ENCODE peak calls at places on chromosomes 6 and 20, in five cellular contexts. One of them, this sample, is unnamed.

GRCh38 chr6:28807682-28808280 is 116.0 kb downstream of the TRIM27 start:
- DNase-seq in H1: peak; percentile 90
- DNase-seq in Panc1: no peak
- DNase-seq in MM.1S: no peak
- DNase-seq in right lobe of liver: no peak
- DNase-seq in this sample: no peak

GRCh38 chr6:105545947-105546710 is 143.2 kb upstream of the PREP start:
- DNase-seq in H1: no peak
- DNase-seq in Panc1: no peak
- DNase-seq in MM.1S: no peak
- DNase-seq in right lobe of liver: no peak
- DNase-seq in this sample: no peak

GRCh38 chr6:37512400-37512958 is 12.8 kb upstream of the CCDC167 start:
- DNase-seq in H1: peak; percentile 71
- DNase-seq in Panc1: no peak
- DNase-seq in MM.1S: no peak
- DNase-seq in right lobe of liver: no peak
- DNase-seq in this sample: no peak

GRCh38 chr6:42028234-42029061 is 21.9 kb upstream of the TAF8 start:
- DNase-seq in H1: no peak
- DNase-seq in Panc1: no peak
- DNase-seq in MM.1S: no peak
- DNase-seq in right lobe of liver: no peak
- DNase-seq in this sample: no peak

GRCh38 chr6:95228636-95229035 is 348.7 kb upstream of the MANEA start:
- DNase-seq in H1: no peak
- DNase-seq in Panc1: no peak
- DNase-seq in MM.1S: no peak
- DNase-seq in right lobe of liver: no peak
- DNase-seq in this sample: no peak

GRCh38 chr20:63329331-63330083 is 31.6 kb downstream of the CHRNA4 start:
- DNase-seq in H1: no peak
- DNase-seq in Panc1: no peak
- DNase-seq in MM.1S: no peak
- DNase-seq in right lobe of liver: no peak
- DNase-seq in this sample: no peak

GRCh38 chr6:126581316-126581715 is 241.4 kb downstream of the CENPW start:
- DNase-seq in H1: no peak
- DNase-seq in Panc1: no peak
- DNase-seq in MM.1S: no peak
- DNase-seq in right lobe of liver: no peak
- DNase-seq in this sample: no peak

GRCh38 chr6:153150400-153150766 is 19.3 kb upstream of the RGS17 start:
- DNase-seq in H1: no peak
- DNase-seq in Panc1: no peak
- DNase-seq in MM.1S: no peak
- DNase-seq in right lobe of liver: no peak
- DNase-seq in this sample: no peak

GRCh38 chr20:64223526-64224067 is 32.0 kb upstream of the PCMTD2 start:
- DNase-seq in H1: peak; percentile 88
- DNase-seq in Panc1: no peak
- DNase-seq in MM.1S: no peak
- DNase-seq in right lobe of liver: no peak
- DNase-seq in this sample: no peak

GRCh38 chr6:40822619-40823018 is 216.4 kb downstream of the UNC5CL start:
- DNase-seq in H1: no peak
- DNase-seq in Panc1: no peak
- DNase-seq in MM.1S: no peak
- DNase-seq in right lobe of liver: no peak
- DNase-seq in this sample: no peak

GRCh38 chr20:33563788-33564187 is 73.9 kb downstream of the CBFA2T2 start:
- DNase-seq in H1: no peak
- DNase-seq in Panc1: no peak
- DNase-seq in MM.1S: no peak
- DNase-seq in right lobe of liver: no peak
- DNase-seq in this sample: no peak

GRCh38 chr6:153568601-153569000 is 437.5 kb upstream of the RGS17 start:
- DNase-seq in H1: no peak
- DNase-seq in Panc1: no peak
- DNase-seq in MM.1S: no peak
- DNase-seq in right lobe of liver: no peak
- DNase-seq in this sample: no peak

DNA sequence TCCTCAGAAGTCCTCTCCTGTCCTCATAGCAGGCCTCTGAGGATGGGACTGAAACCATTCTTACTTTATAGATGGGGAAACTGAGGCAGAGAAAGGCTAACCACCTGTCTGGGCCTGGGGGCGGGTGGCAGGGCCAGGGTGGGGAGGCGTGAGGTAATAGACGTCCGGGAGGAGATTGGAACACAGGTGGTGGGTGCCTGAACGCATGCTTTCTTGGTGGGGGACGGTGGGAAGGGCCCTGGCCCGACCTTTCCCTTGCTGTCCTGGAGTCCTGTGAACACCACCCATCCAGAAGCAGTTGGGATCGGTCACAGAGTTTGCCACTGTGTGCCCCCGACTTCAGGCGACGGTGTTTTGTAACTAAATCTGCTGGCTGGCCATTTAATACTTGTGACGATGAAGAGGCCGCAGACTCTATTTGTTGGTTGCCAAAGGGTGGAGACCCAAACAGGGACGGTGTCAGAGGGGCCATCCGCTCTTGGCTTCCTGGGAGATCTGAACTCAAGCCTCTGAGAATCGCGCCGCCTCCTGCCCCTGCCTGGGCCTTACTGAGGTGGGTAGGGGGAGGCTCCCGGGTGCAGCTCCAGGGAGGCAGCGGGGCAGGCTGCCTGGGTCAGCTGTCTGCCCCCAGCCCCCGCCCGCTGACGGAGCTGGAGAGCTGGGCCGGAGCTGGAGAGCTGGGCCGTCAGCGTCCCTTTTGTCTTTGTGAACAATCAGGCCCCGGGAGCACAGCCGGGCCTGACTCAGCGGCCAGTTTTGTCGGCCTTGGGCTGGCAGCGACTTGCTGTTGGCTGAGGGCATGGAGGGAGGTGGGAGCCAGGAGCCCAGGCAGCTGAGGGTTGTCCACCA is 4.1 kb downstream of the RBM38 start:
- DNase-seq in H1: no peak
- DNase-seq in Panc1: no peak
- DNase-seq in MM.1S: peak; percentile 11
- DNase-seq in right lobe of liver: no peak
- DNase-seq in this sample: peak; percentile 8
- H3K27ac ChIP-seq in H1: peak overlapping the region; percentile 54
- H3K27ac ChIP-seq in Panc1: no peak overlapping the region
- H3K27ac ChIP-seq in MM.1S: peak overlapping the region; percentile 100
- H3K27ac ChIP-seq in right lobe of liver: no peak overlapping the region
- H3K27ac ChIP-seq in this sample: peak overlapping the region; percentile 61

GRCh38 chr6:321158-321438 is 28.8 kb downstream of the DUSP22 start:
- DNase-seq in H1: no peak
- DNase-seq in Panc1: no peak
- DNase-seq in MM.1S: no peak
- DNase-seq in right lobe of liver: no peak
- DNase-seq in this sample: no peak

GRCh38 chr6:323730-324088 is 31.4 kb downstream of the DUSP22 start:
- DNase-seq in H1: no peak
- DNase-seq in Panc1: no peak
- DNase-seq in MM.1S: no peak
- DNase-seq in right lobe of liver: no peak
- DNase-seq in this sample: no peak

GRCh38 chr6:320351-321157 is 28.3 kb downstream of the DUSP22 start:
- DNase-seq in H1: no peak
- DNase-seq in Panc1: no peak
- DNase-seq in MM.1S: no peak
- DNase-seq in right lobe of liver: no peak
- DNase-seq in this sample: no peak

GRCh38 chr6:322940-323729 is 30.8 kb downstream of the DUSP22 start:
- DNase-seq in H1: no peak
- DNase-seq in Panc1: no peak
- DNase-seq in MM.1S: peak; percentile 96
- DNase-seq in right lobe of liver: no peak
- DNase-seq in this sample: no peak

DNA sequence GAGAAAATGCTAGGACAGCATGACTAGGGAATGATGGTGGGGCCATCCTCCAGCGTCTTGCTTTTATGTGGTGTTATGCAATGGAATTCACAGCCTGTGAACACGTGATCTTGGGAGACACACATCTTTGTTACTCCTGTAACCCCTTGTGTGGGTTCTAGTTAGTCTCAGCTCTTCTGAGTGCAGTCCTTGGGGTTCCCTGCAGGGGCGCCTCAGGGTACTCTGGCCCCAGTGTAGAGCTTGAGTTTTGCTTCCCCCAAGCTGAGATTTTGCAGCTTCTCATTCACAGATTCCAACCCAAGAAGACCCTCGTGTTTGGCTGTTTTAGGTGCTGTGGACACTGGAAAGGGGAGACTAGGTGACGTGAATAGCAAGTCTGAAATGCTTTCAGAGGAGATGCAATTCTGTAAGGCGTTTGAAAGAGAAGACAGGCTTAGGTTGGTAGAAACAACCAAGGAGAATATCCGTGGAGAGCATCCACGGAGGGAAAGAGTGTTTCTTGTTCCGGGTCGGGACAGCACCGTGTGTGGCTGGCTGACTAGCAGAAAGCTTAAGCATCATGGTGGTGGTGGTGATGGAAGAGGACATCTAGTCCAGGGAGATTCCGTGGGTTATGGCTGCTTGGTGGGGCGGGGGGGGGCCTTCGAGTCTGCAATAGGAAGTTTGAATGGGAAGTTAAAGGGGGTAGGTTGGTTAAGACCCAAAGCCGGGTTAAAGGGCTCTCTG is 30.1 kb downstream of the DUSP22 start:
- DNase-seq in H1: no peak
- DNase-seq in Panc1: peak; percentile 10
- DNase-seq in MM.1S: peak; percentile 86
- DNase-seq in right lobe of liver: no peak
- DNase-seq in this sample: no peak
- H3K9me3 ChIP-seq in H1: peaks cover 89% of the 10 kb centered on the region
- H3K9me3 ChIP-seq in Panc1: no peaks in the 10 kb centered on the region
- H3K9me3 ChIP-seq in MM.1S: no peaks in the 10 kb centered on the region
- H3K9me3 ChIP-seq in right lobe of liver: no peaks in the 10 kb centered on the region
- H3K9me3 ChIP-seq in this sample: peaks cover 64% of the 10 kb centered on the region

DNA sequence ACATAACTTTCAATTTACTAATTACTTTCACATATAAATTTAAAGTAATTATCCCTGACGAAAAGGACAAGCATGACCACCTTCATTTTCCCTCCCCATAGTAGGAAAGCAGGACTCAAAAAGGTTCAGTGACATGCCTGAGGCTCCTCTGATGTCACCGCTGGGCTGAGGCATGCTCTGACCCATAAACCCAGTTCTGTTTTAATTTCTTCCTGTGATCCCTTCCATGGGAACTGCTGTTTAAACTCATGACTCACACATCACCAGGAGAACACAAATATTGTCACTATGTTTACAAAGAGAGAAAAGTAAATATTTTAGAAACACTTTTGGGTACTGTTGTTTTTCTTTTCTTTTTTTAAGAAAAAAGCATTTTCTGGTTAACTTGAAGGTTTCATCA is 38.0 kb upstream of the NR2E1 start:
- DNase-seq in H1: no peak
- DNase-seq in Panc1: peak; percentile 93
- DNase-seq in MM.1S: no peak
- DNase-seq in right lobe of liver: no peak
- DNase-seq in this sample: no peak
- H3K27ac ChIP-seq in H1: no peak overlapping the region
- H3K27ac ChIP-seq in Panc1: no peak overlapping the region
- H3K27ac ChIP-seq in MM.1S: no peak overlapping the region
- H3K27ac ChIP-seq in right lobe of liver: no peak overlapping the region
- H3K27ac ChIP-seq in this sample: no peak overlapping the region

GRCh38 chr6:14985366-14985765 is 260.5 kb upstream of the JARID2 start:
- DNase-seq in H1: no peak
- DNase-seq in Panc1: no peak
- DNase-seq in MM.1S: no peak
- DNase-seq in right lobe of liver: no peak
- DNase-seq in this sample: no peak
- H3K9me3 ChIP-seq in H1: no peaks in the 10 kb centered on the region
- H3K9me3 ChIP-seq in Panc1: no peaks in the 10 kb centered on the region
- H3K9me3 ChIP-seq in MM.1S: no peaks in the 10 kb centered on the region
- H3K9me3 ChIP-seq in right lobe of liver: no peaks in the 10 kb centered on the region
- H3K9me3 ChIP-seq in this sample: no peaks in the 10 kb centered on the region

GRCh38 chr6:3343089-3343901 is 84.5 kb downstream of the PSMG4 start:
- DNase-seq in H1: no peak
- DNase-seq in Panc1: no peak
- DNase-seq in MM.1S: no peak
- DNase-seq in right lobe of liver: no peak
- DNase-seq in this sample: no peak
- H3K27ac ChIP-seq in H1: no peak overlapping the region
- H3K27ac ChIP-seq in Panc1: no peak overlapping the region
- H3K27ac ChIP-seq in MM.1S: no peak overlapping the region
- H3K27ac ChIP-seq in right lobe of liver: no peak overlapping the region
- H3K27ac ChIP-seq in this sample: no peak overlapping the region

GRCh38 chr6:164258421-164258820 is 843.9 kb downstream of the QKI start:
- DNase-seq in H1: no peak
- DNase-seq in Panc1: no peak
- DNase-seq in MM.1S: no peak
- DNase-seq in right lobe of liver: no peak
- DNase-seq in this sample: no peak
- H3K9me3 ChIP-seq in H1: no peaks in the 10 kb centered on the region
- H3K9me3 ChIP-seq in Panc1: no peaks in the 10 kb centered on the region
- H3K9me3 ChIP-seq in MM.1S: no peaks in the 10 kb centered on the region
- H3K9me3 ChIP-seq in right lobe of liver: no peaks in the 10 kb centered on the region
- H3K9me3 ChIP-seq in this sample: peaks cover 21% of the 10 kb centered on the region

DNA sequence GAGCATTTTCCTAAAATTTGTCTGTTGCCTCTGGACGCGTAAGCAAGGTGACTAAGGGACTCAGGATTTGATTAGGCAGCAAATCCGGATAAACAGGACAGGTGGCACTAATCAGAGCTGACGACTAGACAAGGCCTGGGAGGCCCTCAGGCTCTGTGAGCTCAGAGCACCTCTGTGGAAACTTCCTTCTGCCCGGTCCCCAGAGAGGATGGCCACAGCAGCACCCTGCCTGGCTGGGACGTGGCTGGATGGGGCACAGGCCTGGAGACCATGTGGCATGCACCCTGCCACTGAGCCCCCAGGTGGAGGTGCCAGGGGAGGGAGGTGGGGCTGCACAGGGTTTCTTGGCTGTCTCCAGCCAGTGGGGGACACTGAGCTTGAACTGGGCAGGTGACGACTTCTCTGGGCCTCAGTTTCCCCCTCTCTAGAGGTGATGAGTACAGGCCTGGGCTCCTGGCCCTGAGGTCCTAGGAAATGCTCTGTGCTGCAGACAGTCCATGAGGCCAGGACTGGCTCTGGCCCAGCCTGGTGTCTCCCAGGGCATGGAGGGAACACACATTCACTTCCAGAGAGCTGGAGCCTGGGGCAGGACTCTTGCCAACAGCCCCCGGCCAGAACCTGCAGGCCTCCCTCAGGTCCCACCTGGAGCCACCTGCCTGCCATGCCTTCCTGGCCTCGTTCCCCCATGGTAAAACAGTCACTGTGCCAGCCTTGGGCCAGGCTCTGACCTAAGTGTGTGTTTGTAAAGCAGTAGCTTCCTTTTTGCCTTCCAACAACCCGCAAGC is 39.7 kb upstream of the STX16 start:
- DNase-seq in H1: no peak
- DNase-seq in Panc1: no peak
- DNase-seq in MM.1S: no peak
- DNase-seq in right lobe of liver: no peak
- DNase-seq in this sample: no peak
- H3K27ac ChIP-seq in H1: no peak overlapping the region
- H3K27ac ChIP-seq in Panc1: no peak overlapping the region
- H3K27ac ChIP-seq in MM.1S: no peak overlapping the region
- H3K27ac ChIP-seq in right lobe of liver: no peak overlapping the region
- H3K27ac ChIP-seq in this sample: no peak overlapping the region

This sample was measured in AG04450.